ENCODE peak calls at places on chromosomes 16 and 17, in nine cellular contexts. One of them, this sample, is unnamed.

GRCh38 chr16:71351558-71351901 is 7.0 kb upstream of the CALB2 start:
- DNase-seq in mesenchymal stem cell: no peak
- DNase-seq in tibial nerve: no peak
- DNase-seq in IMR-90: no peak
- DNase-seq in heart right ventricle: no peak
- DNase-seq in heart left ventricle: no peak
- DNase-seq in OCI-LY7: no peak
- DNase-seq in GM23248: no peak
- DNase-seq in body of pancreas: peak; percentile 40
- DNase-seq in this sample: no peak

GRCh38 chr16:890217-890616 is 80.6 kb downstream of the LMF1 start:
- DNase-seq in GM23248: no peak
- DNase-seq in heart right ventricle: no peak
- DNase-seq in heart left ventricle: no peak
- DNase-seq in IMR-90: no peak
- DNase-seq in tibial nerve: no peak
- DNase-seq in body of pancreas: no peak
- DNase-seq in mesenchymal stem cell: no peak
- DNase-seq in OCI-LY7: no peak
- DNase-seq in this sample: no peak

GRCh38 chr16:89442990-89443726 is 47.2 kb downstream of the ANKRD11 start:
- DNase-seq in mesenchymal stem cell: peak; percentile 60
- DNase-seq in body of pancreas: peak; percentile 64
- DNase-seq in IMR-90: peak; percentile 75
- DNase-seq in heart right ventricle: peak; percentile 48
- DNase-seq in OCI-LY7: no peak
- DNase-seq in tibial nerve: no peak
- DNase-seq in heart left ventricle: no peak
- DNase-seq in GM23248: peak; percentile 74
- DNase-seq in this sample: peak; percentile 95

GRCh38 chr17:71224824-71225575 is 895.8 kb upstream of the SOX9 start:
- DNase-seq in OCI-LY7: no peak
- DNase-seq in IMR-90: no peak
- DNase-seq in GM23248: no peak
- DNase-seq in tibial nerve: no peak
- DNase-seq in body of pancreas: peak; percentile 12
- DNase-seq in mesenchymal stem cell: no peak
- DNase-seq in heart left ventricle: no peak
- DNase-seq in heart right ventricle: no peak
- DNase-seq in this sample: no peak

GRCh38 chr16:70483426-70483825 is 29.0 kb downstream of the FCSK start:
- DNase-seq in IMR-90: no peak
- DNase-seq in tibial nerve: no peak
- DNase-seq in heart left ventricle: no peak
- DNase-seq in heart right ventricle: no peak
- DNase-seq in mesenchymal stem cell: no peak
- DNase-seq in body of pancreas: no peak
- DNase-seq in GM23248: no peak
- DNase-seq in OCI-LY7: peak; percentile 88
- DNase-seq in this sample: no peak

GRCh38 chr16:46976550-46976949 is 3.1 kb upstream of the DNAJA2 start:
- DNase-seq in IMR-90: no peak
- DNase-seq in body of pancreas: peak; percentile 31
- DNase-seq in heart right ventricle: no peak
- DNase-seq in tibial nerve: no peak
- DNase-seq in OCI-LY7: peak; percentile 11
- DNase-seq in heart left ventricle: no peak
- DNase-seq in mesenchymal stem cell: no peak
- DNase-seq in GM23248: no peak
- DNase-seq in this sample: no peak

GRCh38 chr17:1241904-1242303 is 28.3 kb upstream of the BHLHA9 start:
- DNase-seq in body of pancreas: peak; percentile 33
- DNase-seq in IMR-90: peak; percentile 50
- DNase-seq in OCI-LY7: no peak
- DNase-seq in heart right ventricle: no peak
- DNase-seq in heart left ventricle: no peak
- DNase-seq in tibial nerve: peak; percentile 28
- DNase-seq in GM23248: peak; percentile 71
- DNase-seq in mesenchymal stem cell: no peak
- DNase-seq in this sample: no peak

GRCh38 chr17:43832168-43832975 is 574 bp downstream of the MPP3 start:
- DNase-seq in tibial nerve: no peak
- DNase-seq in heart left ventricle: peak; percentile 48
- DNase-seq in IMR-90: peak; percentile 69
- DNase-seq in mesenchymal stem cell: peak; percentile 74
- DNase-seq in body of pancreas: peak; percentile 61
- DNase-seq in heart right ventricle: peak; percentile 40
- DNase-seq in GM23248: peak; percentile 91
- DNase-seq in OCI-LY7: no peak
- DNase-seq in this sample: peak; percentile 75

GRCh38 chr17:4678448-4679026 is 25.4 kb downstream of the PELP1 start:
- DNase-seq in mesenchymal stem cell: peak; percentile 93
- DNase-seq in GM23248: peak; percentile 94
- DNase-seq in heart right ventricle: no peak
- DNase-seq in OCI-LY7: no peak
- DNase-seq in IMR-90: peak; percentile 96
- DNase-seq in tibial nerve: no peak
- DNase-seq in body of pancreas: no peak
- DNase-seq in heart left ventricle: no peak
- DNase-seq in this sample: no peak

GRCh38 chr16:55526448-55526847 is 17.6 kb downstream of the LPCAT2 start:
- DNase-seq in mesenchymal stem cell: no peak
- DNase-seq in IMR-90: no peak
- DNase-seq in GM23248: peak; percentile 26
- DNase-seq in heart left ventricle: no peak
- DNase-seq in body of pancreas: no peak
- DNase-seq in OCI-LY7: no peak
- DNase-seq in heart right ventricle: peak; percentile 36
- DNase-seq in tibial nerve: no peak
- DNase-seq in this sample: no peak

GRCh38 chr17:75856062-75856681 is 1.0 kb upstream of the WBP2 start:
- DNase-seq in heart left ventricle: no peak
- DNase-seq in body of pancreas: peak; percentile 49
- DNase-seq in IMR-90: peak; percentile 31
- DNase-seq in GM23248: peak; percentile 51
- DNase-seq in OCI-LY7: peak; percentile 66
- DNase-seq in heart right ventricle: no peak
- DNase-seq in mesenchymal stem cell: peak; percentile 67
- DNase-seq in tibial nerve: peak; percentile 45
- DNase-seq in this sample: no peak

GRCh38 chr16:1026057-1026783 is 44.6 kb downstream of the SOX8 start:
- DNase-seq in mesenchymal stem cell: no peak
- DNase-seq in heart right ventricle: no peak
- DNase-seq in heart left ventricle: no peak
- DNase-seq in OCI-LY7: no peak
- DNase-seq in IMR-90: no peak
- DNase-seq in body of pancreas: no peak
- DNase-seq in tibial nerve: no peak
- DNase-seq in GM23248: no peak
- DNase-seq in this sample: no peak

GRCh38 chr16:23469814-23470213 is 16.8 kb upstream of the COG7 start:
- DNase-seq in mesenchymal stem cell: no peak
- DNase-seq in body of pancreas: peak; percentile 55
- DNase-seq in IMR-90: peak; percentile 54
- DNase-seq in GM23248: peak; percentile 70
- DNase-seq in tibial nerve: no peak
- DNase-seq in heart right ventricle: no peak
- DNase-seq in heart left ventricle: no peak
- DNase-seq in OCI-LY7: no peak
- DNase-seq in this sample: no peak

GRCh38 chr16:68445458-68445857 is 2.9 kb downstream of the SMPD3 start:
- DNase-seq in IMR-90: peak; percentile 5
- DNase-seq in body of pancreas: peak; percentile 47
- DNase-seq in OCI-LY7: peak; percentile 79
- DNase-seq in GM23248: peak; percentile 63
- DNase-seq in heart right ventricle: no peak
- DNase-seq in mesenchymal stem cell: peak; percentile 16
- DNase-seq in tibial nerve: no peak
- DNase-seq in heart left ventricle: no peak
- DNase-seq in this sample: no peak

GRCh38 chr16:1076801-1077576 is 4.4 kb downstream of the SSTR5 start:
- DNase-seq in IMR-90: no peak
- DNase-seq in mesenchymal stem cell: no peak
- DNase-seq in tibial nerve: no peak
- DNase-seq in GM23248: no peak
- DNase-seq in OCI-LY7: no peak
- DNase-seq in body of pancreas: no peak
- DNase-seq in heart right ventricle: no peak
- DNase-seq in heart left ventricle: no peak
- DNase-seq in this sample: no peak

GRCh38 chr17:39462644-39463375 is 1.5 kb downstream of the CDK12 start:
- DNase-seq in IMR-90: peak; percentile 7
- DNase-seq in body of pancreas: peak; percentile 13
- DNase-seq in tibial nerve: no peak
- DNase-seq in heart right ventricle: no peak
- DNase-seq in GM23248: peak; percentile 52
- DNase-seq in OCI-LY7: peak; percentile 50
- DNase-seq in mesenchymal stem cell: peak; percentile 36
- DNase-seq in heart left ventricle: peak; percentile 8
- DNase-seq in this sample: no peak

GRCh38 chr17:69608808-69609494 is 194.5 kb downstream of the MAP2K6 start:
- DNase-seq in mesenchymal stem cell: peak; percentile 91
- DNase-seq in GM23248: peak; percentile 95
- DNase-seq in IMR-90: peak; percentile 96
- DNase-seq in body of pancreas: peak; percentile 13
- DNase-seq in tibial nerve: no peak
- DNase-seq in OCI-LY7: no peak
- DNase-seq in heart left ventricle: peak; percentile 30
- DNase-seq in heart right ventricle: peak; percentile 36
- DNase-seq in this sample: no peak

GRCh38 chr17:10735251-10735650 is 5.4 kb upstream of the TMEM220 start:
- DNase-seq in OCI-LY7: no peak
- DNase-seq in heart left ventricle: no peak
- DNase-seq in tibial nerve: no peak
- DNase-seq in body of pancreas: no peak
- DNase-seq in heart right ventricle: no peak
- DNase-seq in IMR-90: no peak
- DNase-seq in mesenchymal stem cell: no peak
- DNase-seq in GM23248: no peak
- DNase-seq in this sample: no peak

GRCh38 chr17:50057521-50057991 is 1.6 kb downstream of the ITGA3 start:
- DNase-seq in mesenchymal stem cell: no peak
- DNase-seq in tibial nerve: no peak
- DNase-seq in body of pancreas: peak; percentile 34
- DNase-seq in OCI-LY7: no peak
- DNase-seq in heart left ventricle: no peak
- DNase-seq in heart right ventricle: no peak
- DNase-seq in IMR-90: no peak
- DNase-seq in GM23248: no peak
- DNase-seq in this sample: no peak
- H3K27ac ChIP-seq in mesenchymal stem cell: peak overlapping the region; percentile 90
- H3K27ac ChIP-seq in tibial nerve: peak overlapping the region; percentile 85
- H3K27ac ChIP-seq in body of pancreas: peak overlapping the region; percentile 81
- H3K27ac ChIP-seq in OCI-LY7: no peak overlapping the region
- H3K27ac ChIP-seq in heart left ventricle: peak overlapping the region; percentile 97
- H3K27ac ChIP-seq in heart right ventricle: peak overlapping the region; percentile 77
- H3K27ac ChIP-seq in IMR-90: peak overlapping the region; percentile 57
- H3K27ac ChIP-seq in GM23248: peak overlapping the region; percentile 97
- H3K27ac ChIP-seq in this sample: peak overlapping the region; percentile 100

GRCh38 chr16:67181346-67181745 is 2.4 kb downstream of the MATCAP1 start:
- DNase-seq in heart left ventricle: no peak
- DNase-seq in GM23248: peak; percentile 92
- DNase-seq in mesenchymal stem cell: peak; percentile 85
- DNase-seq in heart right ventricle: no peak
- DNase-seq in body of pancreas: peak; percentile 45
- DNase-seq in IMR-90: peak; percentile 92
- DNase-seq in OCI-LY7: no peak
- DNase-seq in tibial nerve: no peak
- DNase-seq in this sample: no peak

GRCh38 chr16:67182288-67182687 is 1.5 kb downstream of the MATCAP1 start:
- DNase-seq in tibial nerve: no peak
- DNase-seq in mesenchymal stem cell: peak; percentile 44
- DNase-seq in body of pancreas: no peak
- DNase-seq in heart left ventricle: no peak
- DNase-seq in heart right ventricle: no peak
- DNase-seq in IMR-90: peak; percentile 23
- DNase-seq in OCI-LY7: no peak
- DNase-seq in GM23248: no peak
- DNase-seq in this sample: no peak

GRCh38 chr16:67183627-67184452 is at the start of gene MATCAP1:
- DNase-seq in OCI-LY7: peak; percentile 97
- DNase-seq in tibial nerve: peak; percentile 86
- DNase-seq in body of pancreas: peak; percentile 96
- DNase-seq in IMR-90: peak; percentile 97
- DNase-seq in heart right ventricle: peak; percentile 97
- DNase-seq in GM23248: peak; percentile 98
- DNase-seq in mesenchymal stem cell: peak; percentile 99
- DNase-seq in heart left ventricle: peak; percentile 96
- DNase-seq in this sample: peak; percentile 98

GRCh38 chr16:67184453-67185002 is 765 bp upstream of the MATCAP1 start:
- DNase-seq in tibial nerve: no peak
- DNase-seq in mesenchymal stem cell: no peak
- DNase-seq in heart right ventricle: no peak
- DNase-seq in GM23248: no peak
- DNase-seq in heart left ventricle: no peak
- DNase-seq in body of pancreas: no peak
- DNase-seq in OCI-LY7: no peak
- DNase-seq in IMR-90: no peak
- DNase-seq in this sample: no peak

GRCh38 chr16:67183284-67183626 is 508 bp downstream of the MATCAP1 start:
- DNase-seq in mesenchymal stem cell: no peak
- DNase-seq in tibial nerve: no peak
- DNase-seq in OCI-LY7: no peak
- DNase-seq in body of pancreas: no peak
- DNase-seq in IMR-90: no peak
- DNase-seq in heart left ventricle: no peak
- DNase-seq in GM23248: no peak
- DNase-seq in heart right ventricle: no peak
- DNase-seq in this sample: no peak
- H3K27ac ChIP-seq in mesenchymal stem cell: no peak overlapping the region
- H3K27ac ChIP-seq in tibial nerve: peak overlapping the region; percentile 99
- H3K27ac ChIP-seq in OCI-LY7: no peak overlapping the region
- H3K27ac ChIP-seq in body of pancreas: no peak overlapping the region
- H3K27ac ChIP-seq in IMR-90: peak overlapping the region; percentile 7
- H3K27ac ChIP-seq in heart left ventricle: peak overlapping the region; percentile 97
- H3K27ac ChIP-seq in GM23248: peak overlapping the region; percentile 82
- H3K27ac ChIP-seq in heart right ventricle: no peak overlapping the region
- H3K27ac ChIP-seq in this sample: peak overlapping the region; percentile 66

DNA sequence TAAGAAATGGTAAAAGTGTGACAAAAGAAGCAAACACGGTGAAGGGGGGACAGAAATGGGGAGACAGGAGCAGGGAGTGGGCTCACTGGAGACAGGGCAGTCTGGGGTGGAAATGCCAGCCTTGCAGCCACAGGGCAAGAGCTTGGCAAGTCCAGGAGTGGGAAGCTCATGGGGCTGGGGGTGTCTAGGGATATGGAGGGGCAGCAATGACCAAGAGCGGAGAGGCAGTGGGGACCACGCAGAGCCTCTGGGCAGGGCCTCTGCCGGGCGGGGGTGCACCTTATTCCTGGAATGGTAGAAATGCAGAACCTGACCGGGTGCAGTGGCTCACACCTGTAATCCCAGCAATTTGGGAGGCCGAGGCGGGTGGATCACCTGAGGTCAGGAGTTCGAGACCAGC is 12.6 kb downstream of the SLC5A10 start:
- DNase-seq in heart left ventricle: no peak
- DNase-seq in body of pancreas: no peak
- DNase-seq in IMR-90: no peak
- DNase-seq in GM23248: no peak
- DNase-seq in mesenchymal stem cell: no peak
- DNase-seq in OCI-LY7: no peak
- DNase-seq in heart right ventricle: no peak
- DNase-seq in tibial nerve: no peak
- DNase-seq in this sample: peak; percentile 42
- H3K27ac ChIP-seq in heart left ventricle: no peak overlapping the region
- H3K27ac ChIP-seq in body of pancreas: no peak overlapping the region
- H3K27ac ChIP-seq in IMR-90: no peak overlapping the region
- H3K27ac ChIP-seq in GM23248: no peak overlapping the region
- H3K27ac ChIP-seq in mesenchymal stem cell: no peak overlapping the region
- H3K27ac ChIP-seq in OCI-LY7: no peak overlapping the region
- H3K27ac ChIP-seq in heart right ventricle: no peak overlapping the region
- H3K27ac ChIP-seq in tibial nerve: no peak overlapping the region
- H3K27ac ChIP-seq in this sample: no peak overlapping the region

GRCh38 chr17:28760987-28761562 is 17.3 kb downstream of the TRAF4 start:
- DNase-seq in IMR-90: peak; percentile 66
- DNase-seq in heart right ventricle: peak; percentile 54
- DNase-seq in tibial nerve: no peak
- DNase-seq in GM23248: peak; percentile 78
- DNase-seq in body of pancreas: peak; percentile 71
- DNase-seq in mesenchymal stem cell: peak; percentile 48
- DNase-seq in heart left ventricle: peak; percentile 50
- DNase-seq in OCI-LY7: no peak
- DNase-seq in this sample: no peak
- H3K27ac ChIP-seq in IMR-90: no peak overlapping the region
- H3K27ac ChIP-seq in heart right ventricle: peak overlapping the region; percentile 30
- H3K27ac ChIP-seq in tibial nerve: no peak overlapping the region
- H3K27ac ChIP-seq in GM23248: peak overlapping the region; percentile 28
- H3K27ac ChIP-seq in body of pancreas: no peak overlapping the region
- H3K27ac ChIP-seq in mesenchymal stem cell: peak overlapping the region; percentile 27
- H3K27ac ChIP-seq in heart left ventricle: peak overlapping the region; percentile 36
- H3K27ac ChIP-seq in OCI-LY7: no peak overlapping the region
- H3K27ac ChIP-seq in this sample: peak overlapping the region; percentile 17